ENCODE peak calls at places on chromosomes 7 and 10, in eight cellular contexts. One of them, this sample, is unnamed.

GRCh38 chr7:134101716-134102115 is 25.4 kb upstream of the LRGUK start:
- DNase-seq in adipocyte: no peak
- DNase-seq in nucleus accumbens: no peak
- DNase-seq in DMS153: no peak
- DNase-seq in GM13976: no peak
- DNase-seq in NK-92 treated with Interleukin-12 subunit alpha and Interleukin-12 subunit beta, amount 100 ng/mL, for 24 hours: no peak
- DNase-seq in RWPE1: no peak
- DNase-seq in GM06990: no peak
- DNase-seq in this sample: no peak

GRCh38 chr7:142319970-142320369 is 62.1 kb upstream of the PRSS58 start:
- DNase-seq in adipocyte: no peak
- DNase-seq in nucleus accumbens: no peak
- DNase-seq in DMS153: no peak
- DNase-seq in GM13976: no peak
- DNase-seq in NK-92 treated with Interleukin-12 subunit alpha and Interleukin-12 subunit beta, amount 100 ng/mL, for 24 hours: no peak
- DNase-seq in RWPE1: no peak
- DNase-seq in GM06990: no peak
- DNase-seq in this sample: no peak

GRCh38 chr7:44390701-44391100 is 65.3 kb upstream of the CAMK2B start:
- DNase-seq in adipocyte: no peak
- DNase-seq in nucleus accumbens: no peak
- DNase-seq in DMS153: no peak
- DNase-seq in GM13976: no peak
- DNase-seq in NK-92 treated with Interleukin-12 subunit alpha and Interleukin-12 subunit beta, amount 100 ng/mL, for 24 hours: no peak
- DNase-seq in RWPE1: no peak
- DNase-seq in GM06990: no peak
- DNase-seq in this sample: no peak

GRCh38 chr7:3592438-3593134 is 291.5 kb downstream of the SDK1 start:
- DNase-seq in adipocyte: peak; percentile 44
- DNase-seq in nucleus accumbens: no peak
- DNase-seq in DMS153: peak; percentile 89
- DNase-seq in GM13976: no peak
- DNase-seq in NK-92 treated with Interleukin-12 subunit alpha and Interleukin-12 subunit beta, amount 100 ng/mL, for 24 hours: no peak
- DNase-seq in RWPE1: no peak
- DNase-seq in GM06990: no peak
- DNase-seq in this sample: no peak

GRCh38 chr10:103709341-103709920 is 145.9 kb downstream of the SH3PXD2A start:
- DNase-seq in adipocyte: peak; percentile 54
- DNase-seq in nucleus accumbens: no peak
- DNase-seq in DMS153: no peak
- DNase-seq in GM13976: no peak
- DNase-seq in NK-92 treated with Interleukin-12 subunit alpha and Interleukin-12 subunit beta, amount 100 ng/mL, for 24 hours: no peak
- DNase-seq in RWPE1: peak; percentile 80
- DNase-seq in GM06990: no peak
- DNase-seq in this sample: no peak

GRCh38 chr7:30146127-30146612 is 11.4 kb downstream of the MTURN start:
- DNase-seq in adipocyte: no peak
- DNase-seq in nucleus accumbens: no peak
- DNase-seq in DMS153: peak; percentile 55
- DNase-seq in GM13976: no peak
- DNase-seq in NK-92 treated with Interleukin-12 subunit alpha and Interleukin-12 subunit beta, amount 100 ng/mL, for 24 hours: no peak
- DNase-seq in RWPE1: no peak
- DNase-seq in GM06990: no peak
- DNase-seq in this sample: no peak

GRCh38 chr7:142110638-142111037 is 880 bp upstream of the MGAM2 start:
- DNase-seq in adipocyte: no peak
- DNase-seq in nucleus accumbens: no peak
- DNase-seq in DMS153: no peak
- DNase-seq in GM13976: no peak
- DNase-seq in NK-92 treated with Interleukin-12 subunit alpha and Interleukin-12 subunit beta, amount 100 ng/mL, for 24 hours: no peak
- DNase-seq in RWPE1: no peak
- DNase-seq in GM06990: no peak
- DNase-seq in this sample: no peak

GRCh38 chr10:103204353-103205255 is 11.5 kb upstream of the NT5C2 start:
- DNase-seq in adipocyte: peak; percentile 38
- DNase-seq in nucleus accumbens: no peak
- DNase-seq in DMS153: no peak
- DNase-seq in GM13976: no peak
- DNase-seq in NK-92 treated with Interleukin-12 subunit alpha and Interleukin-12 subunit beta, amount 100 ng/mL, for 24 hours: no peak
- DNase-seq in RWPE1: no peak
- DNase-seq in GM06990: no peak
- DNase-seq in this sample: no peak

GRCh38 chr7:36287371-36288241 is 102.1 kb upstream of the ANLN start:
- DNase-seq in adipocyte: no peak
- DNase-seq in nucleus accumbens: no peak
- DNase-seq in DMS153: peak; percentile 89
- DNase-seq in GM13976: no peak
- DNase-seq in NK-92 treated with Interleukin-12 subunit alpha and Interleukin-12 subunit beta, amount 100 ng/mL, for 24 hours: no peak
- DNase-seq in RWPE1: no peak
- DNase-seq in GM06990: peak; percentile 29
- DNase-seq in this sample: peak; percentile 61

GRCh38 chr7:43535810-43536585 is 46.9 kb upstream of the STK17A start:
- DNase-seq in adipocyte: peak; percentile 95
- DNase-seq in nucleus accumbens: no peak
- DNase-seq in DMS153: no peak
- DNase-seq in GM13976: no peak
- DNase-seq in NK-92 treated with Interleukin-12 subunit alpha and Interleukin-12 subunit beta, amount 100 ng/mL, for 24 hours: no peak
- DNase-seq in RWPE1: peak; percentile 42
- DNase-seq in GM06990: no peak
- DNase-seq in this sample: no peak

GRCh38 chr7:105672820-105673219 is 91.5 kb upstream of the EFCAB10 start:
- DNase-seq in adipocyte: no peak
- DNase-seq in nucleus accumbens: no peak
- DNase-seq in DMS153: peak; percentile 53
- DNase-seq in GM13976: no peak
- DNase-seq in NK-92 treated with Interleukin-12 subunit alpha and Interleukin-12 subunit beta, amount 100 ng/mL, for 24 hours: no peak
- DNase-seq in RWPE1: no peak
- DNase-seq in GM06990: no peak
- DNase-seq in this sample: no peak

GRCh38 chr10:30114871-30115270 is 55.5 kb upstream of the JCAD start:
- DNase-seq in adipocyte: no peak
- DNase-seq in nucleus accumbens: no peak
- DNase-seq in DMS153: no peak
- DNase-seq in GM13976: no peak
- DNase-seq in NK-92 treated with Interleukin-12 subunit alpha and Interleukin-12 subunit beta, amount 100 ng/mL, for 24 hours: no peak
- DNase-seq in RWPE1: no peak
- DNase-seq in GM06990: no peak
- DNase-seq in this sample: no peak

GRCh38 chr10:48693206-48693605 is 8.5 kb downstream of the WDFY4 start:
- DNase-seq in adipocyte: no peak
- DNase-seq in nucleus accumbens: no peak
- DNase-seq in DMS153: no peak
- DNase-seq in GM13976: no peak
- DNase-seq in NK-92 treated with Interleukin-12 subunit alpha and Interleukin-12 subunit beta, amount 100 ng/mL, for 24 hours: no peak
- DNase-seq in RWPE1: no peak
- DNase-seq in GM06990: no peak
- DNase-seq in this sample: no peak

GRCh38 chr10:104034401-104035053 is 51.2 kb downstream of the COL17A1 start:
- DNase-seq in adipocyte: no peak
- DNase-seq in nucleus accumbens: no peak
- DNase-seq in DMS153: no peak
- DNase-seq in GM13976: peak; percentile 29
- DNase-seq in NK-92 treated with Interleukin-12 subunit alpha and Interleukin-12 subunit beta, amount 100 ng/mL, for 24 hours: no peak
- DNase-seq in RWPE1: no peak
- DNase-seq in GM06990: no peak
- DNase-seq in this sample: no peak

GRCh38 chr7:94228678-94229077 is 166.0 kb upstream of the COL1A2 start:
- DNase-seq in adipocyte: no peak
- DNase-seq in nucleus accumbens: no peak
- DNase-seq in DMS153: no peak
- DNase-seq in GM13976: no peak
- DNase-seq in NK-92 treated with Interleukin-12 subunit alpha and Interleukin-12 subunit beta, amount 100 ng/mL, for 24 hours: no peak
- DNase-seq in RWPE1: no peak
- DNase-seq in GM06990: no peak
- DNase-seq in this sample: no peak

GRCh38 chr10:89053555-89053954 is 63.0 kb downstream of the FAS start:
- DNase-seq in adipocyte: no peak
- DNase-seq in nucleus accumbens: no peak
- DNase-seq in DMS153: no peak
- DNase-seq in GM13976: no peak
- DNase-seq in NK-92 treated with Interleukin-12 subunit alpha and Interleukin-12 subunit beta, amount 100 ng/mL, for 24 hours: no peak
- DNase-seq in RWPE1: no peak
- DNase-seq in GM06990: no peak
- DNase-seq in this sample: no peak

GRCh38 chr7:110168010-110168409 is 922.9 kb upstream of the LRRN3 start:
- DNase-seq in adipocyte: no peak
- DNase-seq in nucleus accumbens: no peak
- DNase-seq in DMS153: no peak
- DNase-seq in GM13976: no peak
- DNase-seq in NK-92 treated with Interleukin-12 subunit alpha and Interleukin-12 subunit beta, amount 100 ng/mL, for 24 hours: no peak
- DNase-seq in RWPE1: no peak
- DNase-seq in GM06990: no peak
- DNase-seq in this sample: no peak

GRCh38 chr10:93751832-93752231 is 5.9 kb upstream of the LGI1 start:
- DNase-seq in adipocyte: peak; percentile 41
- DNase-seq in nucleus accumbens: peak; percentile 33
- DNase-seq in DMS153: no peak
- DNase-seq in GM13976: no peak
- DNase-seq in NK-92 treated with Interleukin-12 subunit alpha and Interleukin-12 subunit beta, amount 100 ng/mL, for 24 hours: no peak
- DNase-seq in RWPE1: peak; percentile 65
- DNase-seq in GM06990: no peak
- DNase-seq in this sample: no peak

GRCh38 chr7:22399546-22399945 is 42.6 kb upstream of the RAPGEF5 start:
- DNase-seq in adipocyte: no peak
- DNase-seq in nucleus accumbens: no peak
- DNase-seq in DMS153: no peak
- DNase-seq in GM13976: no peak
- DNase-seq in NK-92 treated with Interleukin-12 subunit alpha and Interleukin-12 subunit beta, amount 100 ng/mL, for 24 hours: no peak
- DNase-seq in RWPE1: no peak
- DNase-seq in GM06990: no peak
- DNase-seq in this sample: no peak

GRCh38 chr7:85167636-85168035 is 19.2 kb downstream of the SEMA3D start:
- DNase-seq in adipocyte: no peak
- DNase-seq in nucleus accumbens: no peak
- DNase-seq in DMS153: no peak
- DNase-seq in GM13976: no peak
- DNase-seq in NK-92 treated with Interleukin-12 subunit alpha and Interleukin-12 subunit beta, amount 100 ng/mL, for 24 hours: no peak
- DNase-seq in RWPE1: no peak
- DNase-seq in GM06990: no peak
- DNase-seq in this sample: no peak